ENCODE peak calls at places on chromosomes 4 and X, in nine cellular contexts. C is B cell; L is IMR-90; Z is Calu3; I is AG10803; X is CD4-positive, alpha-beta T cell; R is endothelial cell of umbilical vein; O is lung; G is nephron progenitor cell. V is an unnamed sample.

GRCh38 chr4:76589872-76590846 is 155.1 kb downstream of the SHROOM3 start:
- DNase-seq in X (no peak), C (no peak), I (peak), O (peak), R (no peak), G (peak), Z (peak), L (peak), V (no peak)

GRCh38 chr4:112517911-112518310 is 1.9 kb upstream of the NEUROG2 start:
- DNase-seq in R (no peak), G (no peak), C (peak), I (no peak), L (no peak), Z (no peak), X (no peak), O (no peak), V (no peak)

GRCh38 chr4:16609170-16609758 is 289.2 kb downstream of the LDB2 start:
- DNase-seq in L (no peak), O (no peak), G (no peak), I (no peak), R (no peak), X (no peak), Z (no peak), C (no peak), V (no peak)

GRCh38 chr4:76388160-76388908 is 32.6 kb downstream of the CCDC158 start:
- DNase-seq in I (no peak), G (no peak), O (no peak), X (no peak), C (no peak), L (no peak), R (no peak), Z (no peak), V (no peak)

GRCh38 chr4:185379326-185380295 is 16.1 kb downstream of the LRP2BP start:
- DNase-seq in Z (no peak), C (no peak), G (no peak), I (no peak), R (no peak), L (no peak), X (no peak), O (no peak), V (no peak)

GRCh38 chr4:152328595-152328994 is 207.3 kb downstream of the FBXW7 start:
- DNase-seq in O (no peak), C (no peak), L (no peak), R (no peak), G (no peak), I (peak), X (no peak), Z (no peak), V (no peak)

GRCh38 chr4:86775061-86775460 is 74.1 kb downstream of the SLC10A6 start:
- DNase-seq in G (no peak), Z (no peak), C (no peak), O (no peak), X (no peak), R (no peak), I (peak), L (no peak), V (no peak)

GRCh38 chr4:1515763-1516162 is 109.5 kb upstream of the NKX1-1 start:
- DNase-seq in G (no peak), R (no peak), I (no peak), C (no peak), X (no peak), L (no peak), Z (no peak), O (no peak), V (no peak)

GRCh38 chrX:130111935-130112221 is 1.6 kb upstream of the ELF4 start:
- DNase-seq in G (no peak), C (no peak), O (no peak), Z (no peak), I (no peak), L (no peak), R (no peak), X (no peak), V (no peak)

GRCh38 chrX:66221856-66222255 is 57.8 kb downstream of the HEPH start:
- DNase-seq in R (no peak), X (no peak), O (no peak), C (no peak), G (no peak), L (no peak), I (peak), Z (no peak), V (no peak)

GRCh38 chr4:186688150-186688943 is 35.3 kb downstream of the FAT1 start:
- DNase-seq in I (no peak), Z (no peak), X (no peak), C (no peak), O (no peak), R (no peak), L (no peak), G (no peak), V (no peak)

GRCh38 chr4:8515316-8516060 is 64.7 kb upstream of the GPR78 start:
- DNase-seq in R (no peak), Z (no peak), I (peak), G (no peak), O (no peak), C (no peak), X (no peak), L (peak), V (no peak)

GRCh38 chr4:61468091-61468720 is 268.1 kb downstream of the ADGRL3 start:
- DNase-seq in I (no peak), X (no peak), L (peak), Z (peak), C (no peak), R (no peak), G (no peak), O (no peak), V (no peak)

GRCh38 chr4:137621056-137621455 is 88.8 kb upstream of the PCDH18 start:
- DNase-seq in L (no peak), X (no peak), G (peak), R (no peak), Z (no peak), O (no peak), I (no peak), C (no peak), V (no peak)

GRCh38 chr4:93825551-93826216 is 2.9 kb upstream of the ATOH1 start:
- DNase-seq in Z (no peak), X (no peak), R (no peak), G (no peak), L (no peak), O (no peak), C (no peak), I (no peak), V (no peak)

DNA sequence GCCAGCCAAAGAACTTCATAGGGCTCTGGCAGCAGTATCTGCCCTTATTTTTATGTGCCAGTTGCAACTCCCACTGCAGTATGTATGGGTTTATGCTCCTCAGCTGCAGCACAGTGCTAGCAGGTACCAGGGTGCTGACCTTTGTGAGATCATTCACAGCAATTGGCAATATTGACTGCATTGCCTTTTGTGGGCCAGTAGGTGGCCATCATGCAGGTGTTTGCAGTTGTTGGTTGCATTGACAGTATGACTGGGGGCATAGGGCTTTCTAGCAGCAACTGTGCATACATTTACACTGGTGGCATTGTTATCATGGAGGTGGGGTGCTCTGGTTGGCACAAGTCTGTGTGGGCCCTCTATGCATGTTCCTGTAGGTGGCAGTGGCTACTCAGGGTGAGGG is 42.5 kb downstream of the FAAH2 start:
- DNase-seq in O (no peak), G (no peak), C (no peak), L (no peak), X (no peak), Z (no peak), I (no peak), R (peak), V (no peak)
- TF ChIP-seq CTCF in O (no peak), G (no peak), C (no peak), L (no peak), X (no peak), Z (no peak), I (no peak), R (peak), V (no peak)

GRCh38 chrX:132714913-132715312 is 226.1 kb upstream of the MBNL3 start:
- DNase-seq in O (no peak), R (no peak), L (no peak), C (no peak), G (no peak), I (no peak), X (no peak), Z (no peak), V (no peak)

GRCh38 chrX:132718411-132718810 is 229.6 kb upstream of the MBNL3 start:
- DNase-seq in X (no peak), Z (no peak), O (no peak), C (no peak), L (no peak), I (no peak), R (no peak), G (no peak), V (no peak)

GRCh38 chrX:132710756-132711155 is 221.9 kb upstream of the MBNL3 start:
- DNase-seq in G (no peak), O (no peak), L (no peak), Z (no peak), I (no peak), C (no peak), R (no peak), X (no peak), V (no peak)

GRCh38 chrX:132716006-132716405 is 227.2 kb upstream of the MBNL3 start:
- DNase-seq in O (no peak), I (no peak), Z (no peak), G (no peak), R (peak), X (no peak), L (no peak), C (no peak), V (no peak)
- TF ChIP-seq CTCF in O (no peak), I (peak), Z (no peak), G (peak), R (no peak), X (no peak), L (no peak), C (no peak), V (no peak)

GRCh38 chr4:129968778-129969177 is 872.8 kb downstream of the C4orf33 start:
- DNase-seq in R (no peak), Z (no peak), O (no peak), L (no peak), G (no peak), C (no peak), I (no peak), X (no peak), V (no peak)
- TF ChIP-seq CTCF in R (no peak), Z (no peak), O (no peak), L (no peak), G (no peak), C (no peak), I (no peak), X (no peak), V (no peak)

GRCh38 chrX:139025822-139026221 is 314.3 kb upstream of the FGF13 start:
- DNase-seq in Z (no peak), L (no peak), I (no peak), X (no peak), C (no peak), G (no peak), R (no peak), O (no peak), V (no peak)

GRCh38 chrX:139015627-139016026 is 304.1 kb upstream of the FGF13 start:
- DNase-seq in O (no peak), C (no peak), I (no peak), Z (no peak), G (no peak), L (no peak), R (no peak), X (no peak), V (no peak)

GRCh38 chrX:139026406-139027200 is 315.1 kb upstream of the FGF13 start:
- DNase-seq in C (no peak), L (no peak), Z (no peak), G (no peak), O (no peak), I (peak), R (no peak), X (no peak), V (no peak)

GRCh38 chrX:139023531-139023930 is 312.0 kb upstream of the FGF13 start:
- DNase-seq in X (no peak), R (no peak), O (no peak), I (no peak), L (no peak), C (no peak), Z (no peak), G (no peak), V (no peak)

GRCh38 chrX:139020793-139021192 is 309.3 kb upstream of the FGF13 start:
- DNase-seq in L (no peak), R (no peak), O (no peak), C (no peak), I (peak), G (no peak), Z (no peak), X (no peak), V (no peak)
- TF ChIP-seq CTCF in L (no peak), R (no peak), O (no peak), C (no peak), I (no peak), G (no peak), Z (no peak), X (no peak), V (no peak)

GRCh38 chr4:113607147-113607720 is 154.3 kb downstream of the CAMK2D start:
- DNase-seq in G (no peak), L (no peak), R (no peak), C (no peak), Z (no peak), O (no peak), I (no peak), X (no peak), V (no peak)

GRCh38 chr4:113613503-113613902 is 148.0 kb downstream of the CAMK2D start:
- DNase-seq in L (no peak), R (peak), X (no peak), Z (no peak), I (no peak), O (no peak), G (no peak), C (no peak), V (no peak)

GRCh38 chr4:113614414-113614813 is 147.1 kb downstream of the CAMK2D start:
- DNase-seq in Z (no peak), G (no peak), X (no peak), C (no peak), R (no peak), L (no peak), I (no peak), O (no peak), V (no peak)

GRCh38 chr4:113607998-113608397 is 153.5 kb downstream of the CAMK2D start:
- DNase-seq in O (no peak), Z (no peak), L (no peak), G (no peak), I (no peak), X (no peak), C (no peak), R (no peak), V (no peak)

DNA sequence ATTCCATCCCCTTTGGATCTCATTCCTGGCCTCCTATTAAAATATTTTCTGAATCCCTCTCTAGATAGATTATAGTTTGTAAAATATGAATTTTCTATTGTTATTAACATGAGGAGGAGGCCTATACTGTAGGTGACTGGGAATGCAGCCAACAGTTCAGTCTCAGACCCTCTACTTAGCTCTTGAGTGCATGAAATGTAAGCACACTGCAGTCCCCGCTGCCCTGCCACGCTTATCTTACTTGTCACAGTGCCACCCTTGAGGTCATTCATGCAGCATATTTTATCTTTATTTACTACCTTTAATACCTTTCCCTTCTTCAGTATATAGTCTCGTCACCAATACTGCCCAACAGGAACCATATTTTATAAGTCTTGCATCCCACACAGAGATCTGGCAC is 151.0 kb downstream of the CAMK2D start:
- DNase-seq in O (no peak), I (no peak), L (no peak), X (no peak), G (no peak), C (no peak), R (no peak), Z (no peak), V (no peak)
- TF ChIP-seq CTCF in O (no peak), I (no peak), L (no peak), X (no peak), G (no peak), C (no peak), R (no peak), Z (no peak), V (no peak)

DNA sequence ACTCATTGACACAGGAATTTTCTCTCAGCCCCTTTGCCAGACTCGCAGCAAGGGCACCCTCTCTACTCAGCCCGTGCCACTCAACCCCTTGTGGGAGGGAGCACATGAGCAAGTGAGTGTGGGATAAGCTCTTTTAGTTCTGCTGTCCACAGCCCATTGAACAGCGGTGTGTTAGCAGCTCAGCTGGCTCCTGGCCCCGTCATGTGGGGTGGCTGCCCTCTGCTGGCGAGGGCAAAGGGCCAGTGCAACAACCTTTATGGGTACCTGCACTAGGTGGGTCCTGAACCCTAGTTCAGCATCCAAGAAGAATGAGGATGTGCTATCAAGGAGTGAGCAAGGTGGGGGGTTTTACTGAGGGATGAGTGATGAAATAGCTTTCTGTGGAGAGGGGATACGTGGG is 85.0 kb upstream of the ZNF81 start:
- DNase-seq in C (no peak), G (peak), Z (peak), O (no peak), R (no peak), L (no peak), X (peak), I (peak), V (no peak)
- TF ChIP-seq CTCF in C (no peak), G (no peak), Z (peak), O (no peak), R (no peak), L (peak), X (no peak), I (peak), V (peak)

DNA sequence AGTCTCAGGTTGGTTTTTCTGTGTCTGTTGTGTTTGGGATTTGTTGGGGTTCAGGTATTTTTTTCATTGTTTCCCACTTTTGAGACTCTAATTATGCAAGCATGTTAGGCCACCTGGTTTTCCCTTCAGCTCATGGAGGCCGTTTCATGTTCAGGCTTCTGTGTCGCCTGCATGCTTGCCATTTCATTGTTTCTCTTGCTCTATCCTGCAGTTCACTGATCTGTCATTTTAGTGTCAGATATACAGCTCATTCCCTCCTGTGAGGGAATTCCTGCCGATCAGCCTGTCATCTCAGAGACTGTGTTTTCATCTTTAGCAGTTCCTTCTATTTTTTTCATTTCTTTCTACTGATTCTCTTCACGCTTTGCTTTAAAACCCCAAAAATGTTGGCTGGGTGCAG is 49.4 kb upstream of the HGFAC start:
- DNase-seq in Z (no peak), R (no peak), O (no peak), G (no peak), I (no peak), C (no peak), L (no peak), X (no peak), V (no peak)
- TF ChIP-seq CTCF in Z (no peak), R (no peak), O (no peak), G (no peak), I (no peak), C (no peak), L (no peak), X (no peak), V (no peak)

GRCh38 chr4:75056277-75056676 is 123.4 kb downstream of the PARM1 start:
- DNase-seq in Z (no peak), L (no peak), O (no peak), C (no peak), X (no peak), R (no peak), G (no peak), I (no peak), V (no peak)
- TF ChIP-seq CTCF in Z (no peak), L (no peak), O (no peak), C (no peak), X (no peak), R (no peak), G (no peak), I (no peak), V (no peak)

V was measured in D721Med.